ENCODE peak calls at places on chromosomes 7 and 10, in six cellular contexts. J is HCT116, K is HEK293T, R is iPS-NIHi11, Y is fibroblast of the conjunctiva, X is posterior cingulate gyrus. Z is an unnamed sample.
A peak's percentile ranks its signal among the peaks of the same experiment; 100 is the strongest.

GRCh38 chr7:25495342-25495855 is 267.1 kb upstream of the NPVF start:
- DNase-seq in J (no peak), K (no peak), R (no peak), Y (no peak), X (no peak), Z (no peak)

GRCh38 chr10:87092861-87093460 is 1.7 kb downstream of the GLUD1 start:
- DNase-seq in J (no peak), K (no peak), R (peak; percentile 24), Y (peak; percentile 26), X (no peak), Z (no peak)

GRCh38 chr7:121676168-121676567 is 196.8 kb upstream of the PTPRZ1 start:
- DNase-seq in J (no peak), K (no peak), R (no peak), Y (no peak), X (no peak), Z (no peak)

GRCh38 chr10:101032637-101033201 is 1.7 kb downstream of the SFXN3 start:
- DNase-seq in J (peak; percentile 60), K (no peak), R (peak; percentile 40), Y (no peak), X (peak; percentile 66), Z (peak; percentile 44)

GRCh38 chr10:86042161-86042560 is 324.4 kb downstream of the GRID1 start:
- DNase-seq in J (no peak), K (no peak), R (no peak), Y (no peak), X (no peak), Z (no peak)

GRCh38 chr7:521221-522070 is 1.8 kb upstream of the PDGFA start:
- DNase-seq in J (no peak), K (peak; percentile 36), R (no peak), Y (no peak), X (peak; percentile 66), Z (no peak)

GRCh38 chr10:103620891-103621777 is 127.6 kb downstream of the NEURL1 start:
- DNase-seq in J (no peak), K (no peak), R (no peak), Y (no peak), X (no peak), Z (no peak)

GRCh38 chr10:42988517-42989395 is 88.1 kb upstream of the RET start:
- DNase-seq in J (no peak), K (no peak), R (no peak), Y (no peak), X (peak; percentile 15), Z (no peak)

GRCh38 chr7:44073664-44074348 is 8.4 kb upstream of the PGAM2 start:
- DNase-seq in J (no peak), K (no peak), R (peak; percentile 46), Y (no peak), X (peak; percentile 67), Z (no peak)

GRCh38 chr7:140643416-140643815 is 2.8 kb upstream of the DENND2A start:
- DNase-seq in J (no peak), K (no peak), R (no peak), Y (no peak), X (no peak), Z (no peak)

GRCh38 chr10:60389413-60390009 is at the start of gene ANK3:
- DNase-seq in J (no peak), K (no peak), R (no peak), Y (no peak), X (no peak), Z (no peak)

GRCh38 chr10:68223535-68224165 is 8.3 kb downstream of the ATOH7 start:
- DNase-seq in J (no peak), K (no peak), R (peak; percentile 29), Y (no peak), X (no peak), Z (no peak)